ENCODE peak calls at places on chromosomes 11 and 22, in four cellular contexts. Y, U, A and K are unnamed samples.
A peak's percentile ranks its signal among the peaks of the same experiment; 100 is the strongest.

GRCh38 chr11:46916251-46916650 is 2.1 kb downstream of the LRP4 start:
- DNase-seq in Y (no peak), U (no peak), A (no peak), K (no peak)

GRCh38 chr11:67006029-67006884 is 16.7 kb upstream of the SYT12 start:
- DNase-seq in Y (no peak), U (no peak), A (peak; percentile 69), K (no peak)

GRCh38 chr11:75174781-75175370 is 24.0 kb downstream of the SLCO2B1 start:
- DNase-seq in Y (no peak), U (no peak), A (no peak), K (peak; percentile 75)

GRCh38 chr22:25896098-25896497 is 154.1 kb downstream of the MYO18B start:
- DNase-seq in Y (no peak), U (no peak), A (no peak), K (no peak)

GRCh38 chr11:112610494-112610893 is 349.8 kb upstream of the PLET1 start:
- DNase-seq in Y (no peak), U (no peak), A (no peak), K (no peak)

GRCh38 chr22:49212466-49212865 is 615.2 kb downstream of the BRD1 start:
- DNase-seq in Y (peak; percentile 14), U (no peak), A (no peak), K (no peak)

GRCh38 chr22:26008587-26008986 is 160.7 kb upstream of the SEZ6L start:
- DNase-seq in Y (no peak), U (no peak), A (no peak), K (no peak)

GRCh38 chr22:43848366-43849171 is 13.7 kb downstream of the SULT4A1 start:
- DNase-seq in Y (no peak), U (no peak), A (no peak), K (peak; percentile 18)

GRCh38 chr11:129215506-129216245 is 23.6 kb upstream of the ARHGAP32 start:
- DNase-seq in Y (no peak), U (no peak), A (no peak), K (no peak)

GRCh38 chr11:65912840-65913239 is 6.0 kb downstream of the C11orf68 start:
- DNase-seq in Y (no peak), U (no peak), A (peak; percentile 86), K (no peak)

GRCh38 chr11:8033312-8033715 is 46.2 kb downstream of the EIF3F start:
- DNase-seq in Y (peak; percentile 68), U (peak; percentile 33), A (peak; percentile 74), K (no peak)

GRCh38 chr22:47987885-47988515 is 1225.5 kb downstream of the TBC1D22A start:
- DNase-seq in Y (no peak), U (no peak), A (no peak), K (no peak)